ENCODE peak calls at places on chromosomes 7 and 10, in six cellular contexts. E is psoas muscle, Q is body of pancreas, D is heart right ventricle, M is colonic mucosa, V is stomach. N is an unnamed sample.

GRCh38 chr10:30708234-30708633 is 78.7 kb upstream of the LYZL2 start:
- DNase-seq in E (no peak), Q (no peak), D (no peak), M (no peak), V (no peak), N (no peak)

GRCh38 chr7:134514663-134515062 is 12.7 kb upstream of the AKR1B10 start:
- DNase-seq in E (no peak), Q (peak), D (no peak), M (peak), V (no peak), N (no peak)

GRCh38 chr7:116148108-116148507 is 62.2 kb upstream of the TES start:
- DNase-seq in E (no peak), Q (no peak), D (no peak), M (no peak), V (no peak), N (no peak)

GRCh38 chr10:60433684-60434083 is 44.0 kb upstream of the ANK3 start:
- DNase-seq in E (no peak), Q (no peak), D (no peak), M (no peak), V (no peak), N (no peak)

GRCh38 chr10:86042161-86042560 is 324.4 kb downstream of the GRID1 start:
- DNase-seq in E (no peak), Q (no peak), D (no peak), M (no peak), V (no peak), N (no peak)

GRCh38 chr10:129079705-129080104 is 387.3 kb upstream of the MGMT start:
- DNase-seq in E (peak), Q (no peak), D (peak), M (peak), V (no peak), N (no peak)

GRCh38 chr7:155295511-155295910 is 2.2 kb upstream of the INSIG1 start:
- DNase-seq in E (no peak), Q (no peak), D (no peak), M (no peak), V (no peak), N (no peak)

GRCh38 chr7:131431289-131431688 is 103.6 kb downstream of the MKLN1 start:
- DNase-seq in E (no peak), Q (peak), D (no peak), M (no peak), V (peak), N (peak)

GRCh38 chr7:149771199-149771636 is 2.2 kb downstream of the ZNF467 start:
- DNase-seq in E (peak), Q (peak), D (no peak), M (no peak), V (peak), N (no peak)

GRCh38 chr7:2804227-2804763 is 39.8 kb downstream of the GNA12 start:
- DNase-seq in E (no peak), Q (no peak), D (no peak), M (peak), V (no peak), N (no peak)
- TF ChIP-seq CTCF in E (no peak), Q (no peak), D (no peak), M (no peak), V (no peak), N (no peak)

GRCh38 chr7:157009778-157010587 is 480 bp downstream of the MNX1 start:
- DNase-seq in E (no peak), Q (no peak), D (no peak), M (no peak), V (no peak), N (no peak)

GRCh38 chr7:157007470-157008066 is 2.9 kb downstream of the MNX1 start:
- DNase-seq in E (no peak), Q (peak), D (no peak), M (peak), V (peak), N (no peak)

GRCh38 chr7:157006829-157007469 is 3.5 kb downstream of the MNX1 start:
- DNase-seq in E (no peak), Q (peak), D (no peak), M (no peak), V (no peak), N (no peak)

GRCh38 chr7:157009170-157009777 is 1.2 kb downstream of the MNX1 start:
- DNase-seq in E (no peak), Q (peak), D (no peak), M (peak), V (peak), N (no peak)

DNA sequence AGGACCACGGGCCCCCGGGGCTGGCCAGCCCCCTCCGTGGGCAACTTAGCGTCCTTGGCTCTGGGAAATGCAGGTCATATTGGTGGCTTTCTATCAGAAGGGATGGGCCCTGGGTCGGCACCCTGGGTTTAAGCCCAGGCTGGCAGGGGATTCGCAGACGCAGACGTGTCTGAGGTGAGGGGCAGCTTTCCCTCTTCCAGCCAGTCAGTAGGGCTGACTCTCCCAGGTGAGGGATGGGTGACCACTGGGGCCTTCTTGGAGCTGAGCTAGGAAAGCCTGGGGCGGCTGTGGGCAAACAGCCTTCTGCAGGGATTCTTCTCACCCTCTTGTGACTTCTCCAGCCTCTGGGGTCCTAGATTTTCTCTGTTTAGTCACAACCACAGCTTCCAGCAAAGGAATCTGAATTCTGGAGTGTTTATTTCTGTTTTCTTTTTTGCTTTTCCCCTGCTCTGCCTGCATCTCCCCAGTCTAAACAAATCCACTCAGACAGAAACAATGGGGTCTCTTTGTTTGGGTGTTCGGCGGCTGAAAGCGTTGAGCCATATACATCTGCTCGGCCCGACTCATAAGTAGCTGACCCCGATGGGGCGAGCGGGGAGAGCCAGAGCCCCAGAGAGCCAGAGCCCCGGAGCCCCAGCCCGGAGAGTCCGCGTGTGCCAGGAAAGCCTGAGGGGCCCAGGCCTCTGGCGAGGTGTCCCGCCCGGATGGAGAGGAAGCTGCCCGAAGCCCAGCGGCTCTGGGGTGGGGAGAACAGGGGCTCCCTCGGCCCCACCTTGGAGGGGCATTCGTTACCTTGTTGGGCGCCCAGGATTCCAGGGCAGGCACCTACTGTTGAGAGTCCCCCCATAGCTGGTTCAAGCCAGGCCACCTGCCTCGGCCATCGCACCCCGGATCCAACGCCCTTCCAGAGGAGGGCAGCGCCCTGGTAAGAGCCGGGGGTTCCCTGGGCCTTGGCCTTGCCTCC is 2.0 kb downstream of the MNX1 start:
- DNase-seq in E (no peak), Q (peak), D (no peak), M (no peak), V (no peak), N (no peak)
- H3K4me3 ChIP-seq in E (no peak), Q (peak), D (no peak), M (peak), V (peak), N (no peak)

GRCh38 chr10:26446258-26446657 is 8.1 kb downstream of the APBB1IP start:
- DNase-seq in E (no peak), Q (no peak), D (no peak), M (no peak), V (no peak), N (no peak)

GRCh38 chr10:26449726-26450125 is 11.6 kb downstream of the APBB1IP start:
- DNase-seq in E (no peak), Q (no peak), D (no peak), M (no peak), V (no peak), N (no peak)

GRCh38 chr10:26445411-26446031 is 7.4 kb downstream of the APBB1IP start:
- DNase-seq in E (no peak), Q (no peak), D (no peak), M (no peak), V (no peak), N (no peak)

GRCh38 chr10:26448706-26449435 is 10.7 kb downstream of the APBB1IP start:
- DNase-seq in E (no peak), Q (no peak), D (no peak), M (peak), V (no peak), N (no peak)

DNA sequence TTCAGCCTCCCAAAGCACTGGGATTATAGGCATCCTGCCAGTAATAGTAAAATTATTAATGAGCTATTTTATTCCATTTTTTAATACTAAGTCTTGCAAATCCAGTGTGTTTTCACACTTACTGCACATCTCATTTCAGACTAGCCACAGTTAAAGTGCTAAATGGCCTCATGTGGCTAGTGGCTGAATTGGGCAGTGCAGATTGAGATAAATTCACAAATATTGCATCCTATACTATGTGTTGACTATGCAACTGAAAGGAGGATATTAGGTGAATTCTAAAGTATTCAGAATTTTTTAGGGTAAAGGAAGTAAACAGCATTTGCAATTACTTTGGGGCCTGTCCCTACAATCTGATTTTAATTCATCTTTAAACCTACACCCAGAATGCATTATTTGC is 10.2 kb downstream of the APBB1IP start:
- DNase-seq in E (no peak), Q (no peak), D (no peak), M (no peak), V (no peak), N (no peak)
- H3K27ac ChIP-seq in E (no peak), Q (no peak), D (no peak), M (peak), V (peak), N (no peak)

GRCh38 chr10:122198631-122199030 is 72.5 kb upstream of the BTBD16 start:
- DNase-seq in E (no peak), Q (no peak), D (no peak), M (no peak), V (no peak), N (no peak)
- TF ChIP-seq CTCF in E (no peak), Q (no peak), D (no peak), M (no peak), V (no peak), N (no peak)

GRCh38 chr10:70493660-70494234 is 15.2 kb downstream of the PALD1 start:
- DNase-seq in E (peak), Q (no peak), D (no peak), M (peak), V (peak), N (no peak)
- H3K4me3 ChIP-seq in E (no peak), Q (no peak), D (no peak), M (no peak), V (no peak), N (no peak)

GRCh38 chr10:72803119-72803505 is 90.4 kb upstream of the OIT3 start:
- DNase-seq in E (no peak), Q (no peak), D (no peak), M (no peak), V (no peak), N (no peak)
- H3K27ac ChIP-seq in E (no peak), Q (no peak), D (peak), M (no peak), V (no peak), N (no peak)

GRCh38 chr7:55155351-55156117 is 136.7 kb downstream of the EGFR start:
- DNase-seq in E (no peak), Q (no peak), D (no peak), M (no peak), V (no peak), N (no peak)

GRCh38 chr7:55157347-55158105 is 138.7 kb downstream of the EGFR start:
- DNase-seq in E (no peak), Q (no peak), D (peak), M (no peak), V (no peak), N (no peak)

GRCh38 chr7:55158983-55159382 is 140.2 kb downstream of the EGFR start:
- DNase-seq in E (no peak), Q (no peak), D (no peak), M (no peak), V (no peak), N (no peak)

GRCh38 chr7:55158541-55158940 is 139.7 kb downstream of the EGFR start:
- DNase-seq in E (no peak), Q (no peak), D (no peak), M (no peak), V (no peak), N (no peak)

DNA sequence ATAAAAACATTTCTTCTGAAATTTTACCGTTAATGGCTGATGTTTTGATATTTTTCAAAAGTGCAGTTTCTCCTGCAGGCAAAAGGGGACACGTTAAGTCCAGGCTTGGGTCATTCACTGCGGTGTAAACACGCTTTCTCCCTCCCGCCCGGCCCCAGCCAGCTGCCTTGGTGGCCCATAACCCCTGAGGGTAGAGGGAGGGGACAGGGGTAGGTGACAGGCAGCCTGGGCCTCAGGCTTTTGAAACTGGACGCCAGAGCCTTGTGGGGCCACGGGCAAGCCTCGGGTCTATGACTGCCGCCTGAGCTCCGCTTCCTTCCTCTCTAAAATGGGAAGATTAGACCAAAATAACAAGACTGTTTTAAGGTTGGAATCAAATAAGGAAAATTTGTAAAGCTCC is 138.1 kb downstream of the EGFR start:
- DNase-seq in E (no peak), Q (no peak), D (no peak), M (no peak), V (no peak), N (no peak)
- TF ChIP-seq CTCF in E (no peak), Q (no peak), D (no peak), M (no peak), V (no peak), N (no peak)

GRCh38 chr10:132442636-132443035 is 45.6 kb downstream of the PWWP2B start:
- DNase-seq in E (no peak), Q (no peak), D (no peak), M (no peak), V (no peak), N (no peak)

GRCh38 chr10:132443605-132443997 is 46.6 kb downstream of the PWWP2B start:
- DNase-seq in E (no peak), Q (no peak), D (no peak), M (no peak), V (no peak), N (no peak)

GRCh38 chr10:132445516-132446194 is 48.7 kb downstream of the PWWP2B start:
- DNase-seq in E (no peak), Q (no peak), D (no peak), M (no peak), V (no peak), N (no peak)

GRCh38 chr10:132444877-132445351 is 47.9 kb downstream of the PWWP2B start:
- DNase-seq in E (no peak), Q (no peak), D (no peak), M (no peak), V (no peak), N (no peak)

DNA sequence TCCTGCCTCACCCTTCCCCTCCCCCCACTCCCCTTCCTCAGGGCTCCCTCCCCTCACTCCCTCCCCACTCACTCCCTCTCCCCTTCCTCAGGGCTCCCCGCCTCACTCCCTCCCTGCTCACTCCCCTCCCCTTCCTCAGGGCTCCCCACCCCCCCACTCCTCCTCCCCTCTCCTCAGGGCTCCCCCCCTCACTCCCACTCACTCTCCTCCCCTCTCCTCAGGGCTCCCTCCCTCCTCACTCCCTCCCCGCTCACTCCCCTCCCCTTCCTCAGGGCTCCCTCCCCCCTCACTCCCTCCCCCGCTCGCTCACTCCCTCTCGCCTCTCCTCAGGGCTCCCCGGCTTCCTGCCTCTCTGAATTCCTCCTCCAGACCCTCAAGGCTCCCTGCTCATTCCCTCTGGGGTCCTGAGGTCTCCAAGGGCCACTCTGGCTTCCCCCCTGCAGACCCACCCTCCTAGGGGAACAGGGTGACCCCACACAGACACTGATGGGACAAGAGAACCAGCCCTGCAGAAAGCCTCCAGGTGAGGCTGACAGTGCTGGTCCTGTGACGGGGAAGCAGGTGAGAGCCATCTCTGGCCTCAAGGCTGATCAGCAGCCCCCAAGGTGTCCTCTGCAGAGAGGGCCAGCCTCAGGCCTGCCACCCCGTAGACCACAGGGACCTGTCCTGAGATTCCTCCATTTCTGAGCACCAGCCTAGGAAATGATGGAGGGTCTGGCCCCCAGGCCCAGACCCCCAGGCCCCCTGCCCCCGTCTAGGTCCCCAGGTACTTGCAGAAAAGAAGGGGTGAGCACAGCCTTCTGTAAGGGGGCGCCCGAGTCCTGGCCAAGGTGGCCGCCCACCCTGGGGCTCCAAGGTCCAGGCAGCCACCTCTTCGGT is 47.2 kb downstream of the PWWP2B start:
- DNase-seq in E (no peak), Q (no peak), D (no peak), M (no peak), V (no peak), N (no peak)
- H3K4me3 ChIP-seq in E (no peak), Q (no peak), D (no peak), M (no peak), V (no peak), N (no peak)

DNA sequence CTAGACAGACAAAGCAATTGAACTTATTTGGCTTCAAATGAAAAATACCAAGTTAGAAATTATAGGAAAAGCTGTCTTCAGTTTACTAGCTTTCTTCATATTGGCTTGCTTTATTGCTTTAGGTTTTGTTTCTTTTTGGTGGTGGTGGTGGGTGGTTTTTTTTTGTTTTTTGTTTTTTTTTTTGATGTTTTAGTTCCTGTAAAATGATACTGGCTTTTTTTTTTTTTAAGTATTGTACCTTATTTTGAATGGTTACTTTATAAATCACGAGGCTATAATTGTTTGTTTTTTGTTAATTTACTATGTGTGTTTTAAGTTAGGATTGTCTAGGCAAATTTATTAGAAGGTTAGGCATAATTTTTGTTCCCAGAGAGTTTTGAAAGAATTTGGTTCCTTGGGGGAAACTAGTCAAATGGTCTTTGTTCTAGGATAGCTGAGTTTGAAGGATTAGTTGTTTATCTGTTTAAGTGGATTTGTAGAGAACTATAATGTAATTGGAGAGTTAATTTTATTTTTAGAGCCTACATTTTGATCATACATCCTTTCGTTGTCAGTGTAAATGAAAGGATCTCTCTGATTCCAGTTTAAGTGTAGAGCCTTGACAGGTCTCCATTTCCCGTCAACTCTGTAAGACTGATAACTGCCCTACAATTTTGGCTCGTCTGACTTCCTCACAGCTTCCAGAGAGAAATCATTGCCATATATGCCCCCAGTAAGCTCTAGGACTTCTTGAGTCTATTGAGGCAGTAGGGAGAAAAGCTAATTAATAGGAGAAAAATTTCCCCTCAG is 3.5 kb downstream of the KMT2E start:
- DNase-seq in E (no peak), Q (no peak), D (no peak), M (no peak), V (no peak), N (no peak)
- H3K27ac ChIP-seq in E (peak), Q (peak), D (peak), M (peak), V (peak), N (peak)

N was measured in dorsolateral prefrontal cortex.